ENCODE peak calls at places on chromosomes 16 and 17, in four cellular contexts. One of them, this sample, is unnamed.

GRCh38 chr17:60585887-60586286 is 14.1 kb upstream of the PPM1D start:
- DNase-seq in A549: no peak
- DNase-seq in K562: no peak
- DNase-seq in HepG2: no peak
- DNase-seq in this sample: no peak

GRCh38 chr17:49016775-49017463 is 19.7 kb downstream of the IGF2BP1 start:
- DNase-seq in A549: peak; percentile 95
- DNase-seq in K562: no peak
- DNase-seq in HepG2: no peak
- DNase-seq in this sample: no peak

GRCh38 chr16:49930841-49931240 is 74.9 kb upstream of the ZNF423 start:
- DNase-seq in A549: no peak
- DNase-seq in K562: no peak
- DNase-seq in HepG2: no peak
- DNase-seq in this sample: no peak

GRCh38 chr17:2435181-2435741 is 34.4 kb upstream of the MNT start:
- DNase-seq in A549: no peak
- DNase-seq in K562: no peak
- DNase-seq in HepG2: no peak
- DNase-seq in this sample: peak; percentile 61

GRCh38 chr16:8685617-8686016 is 11.2 kb downstream of the ABAT start:
- DNase-seq in A549: no peak
- DNase-seq in K562: no peak
- DNase-seq in HepG2: no peak
- DNase-seq in this sample: no peak

GRCh38 chr16:82300374-82300936 is 130.4 kb upstream of the MPHOSPH6 start:
- DNase-seq in A549: no peak
- DNase-seq in K562: no peak
- DNase-seq in HepG2: no peak
- DNase-seq in this sample: no peak

GRCh38 chr16:84687715-84688114 is 12.1 kb upstream of the USP10 start:
- DNase-seq in A549: no peak
- DNase-seq in K562: no peak
- DNase-seq in HepG2: no peak
- DNase-seq in this sample: no peak

GRCh38 chr16:88317619-88317977 is 65.2 kb upstream of the ZNF469 start:
- DNase-seq in A549: no peak
- DNase-seq in K562: no peak
- DNase-seq in HepG2: no peak
- DNase-seq in this sample: no peak

GRCh38 chr17:57861000-57861736 is 11.3 kb upstream of the MRPS23 start:
- DNase-seq in A549: peak; percentile 78
- DNase-seq in K562: peak; percentile 58
- DNase-seq in HepG2: peak; percentile 94
- DNase-seq in this sample: peak; percentile 58

GRCh38 chr17:55062921-55063320 is 94.4 kb downstream of the STXBP4 start:
- DNase-seq in A549: no peak
- DNase-seq in K562: no peak
- DNase-seq in HepG2: no peak
- DNase-seq in this sample: no peak

GRCh38 chr17:4161179-4161559 is 18.2 kb downstream of the CYB5D2 start:
- DNase-seq in A549: peak; percentile 98
- DNase-seq in K562: no peak
- DNase-seq in HepG2: peak; percentile 10
- DNase-seq in this sample: peak; percentile 21

GRCh38 chr17:31787857-31788570 is 71.0 kb downstream of the COPRS start:
- DNase-seq in A549: no peak
- DNase-seq in K562: peak; percentile 3
- DNase-seq in HepG2: peak; percentile 15
- DNase-seq in this sample: no peak

GRCh38 chr16:30874244-30874820 is 19.5 kb downstream of the BCL7C start:
- DNase-seq in A549: no peak
- DNase-seq in K562: no peak
- DNase-seq in HepG2: no peak
- DNase-seq in this sample: no peak

GRCh38 chr17:63932008-63932561 is at the start of gene CD79B:
- DNase-seq in A549: no peak
- DNase-seq in K562: no peak
- DNase-seq in HepG2: no peak
- DNase-seq in this sample: no peak
- TF ChIP-seq HMGXB4 in A549: no peak
- TF ChIP-seq HMGXB4 in K562: no peak
- TF ChIP-seq HMGXB4 in HepG2: no peak
- TF ChIP-seq HMGXB4 in this sample: no peak

GRCh38 chr17:17933775-17934174 is 38.4 kb downstream of the TOM1L2 start:
- DNase-seq in A549: no peak
- DNase-seq in K562: no peak
- DNase-seq in HepG2: no peak
- DNase-seq in this sample: no peak
- TF ChIP-seq HMGXB4 in A549: no peak
- TF ChIP-seq HMGXB4 in K562: no peak
- TF ChIP-seq HMGXB4 in HepG2: no peak
- TF ChIP-seq HMGXB4 in this sample: no peak

GRCh38 chr17:45127583-45128300 is 4.6 kb downstream of the PLCD3 start:
- DNase-seq in A549: no peak
- DNase-seq in K562: no peak
- DNase-seq in HepG2: peak; percentile 85
- DNase-seq in this sample: no peak
- TF ChIP-seq HMGXB4 in A549: no peak
- TF ChIP-seq HMGXB4 in K562: no peak
- TF ChIP-seq HMGXB4 in HepG2: peak; percentile 30
- TF ChIP-seq HMGXB4 in this sample: no peak

DNA sequence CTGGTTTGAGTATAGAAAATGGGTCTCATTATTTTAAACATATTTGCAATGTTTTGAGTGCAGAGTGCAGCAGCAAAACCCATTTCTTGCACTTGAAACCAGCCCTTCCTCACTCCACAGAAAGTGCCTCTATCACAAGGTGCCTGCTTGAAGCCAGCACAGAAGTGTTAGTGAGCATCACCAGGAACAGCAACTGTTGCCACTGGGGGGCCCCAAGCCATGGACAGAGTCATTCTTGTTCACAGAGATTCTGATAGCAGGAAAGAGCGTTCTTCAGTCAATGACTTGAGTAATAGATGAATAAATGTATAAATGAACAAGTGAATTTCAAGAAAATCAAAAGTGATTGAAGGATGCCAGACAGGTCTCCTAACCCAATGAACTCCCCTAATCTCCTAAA is 45.6 kb downstream of the CHD9NB start:
- DNase-seq in A549: no peak
- DNase-seq in K562: no peak
- DNase-seq in HepG2: no peak
- DNase-seq in this sample: peak; percentile 20
- TF ChIP-seq HMGXB4 in A549: no peak
- TF ChIP-seq HMGXB4 in K562: no peak
- TF ChIP-seq HMGXB4 in HepG2: no peak
- TF ChIP-seq HMGXB4 in this sample: no peak

This sample was measured in WTC11.